ENCODE peak calls at places on chromosomes 2 and 18, in six cellular contexts. One of them, this sample, is unnamed.

GRCh38 chr18:2522112-2522511 is 49.2 kb downstream of the METTL4 start:
- DNase-seq in neural crest cell: no peak
- DNase-seq in fibroblast of mammary gland: no peak
- DNase-seq in cardiac fibroblast: no peak
- DNase-seq in colonic mucosa: no peak
- DNase-seq in HCT116: no peak
- DNase-seq in this sample: no peak

GRCh38 chr2:217223222-217223930 is 363.5 kb upstream of the TNP1 start:
- DNase-seq in neural crest cell: no peak
- DNase-seq in fibroblast of mammary gland: peak
- DNase-seq in cardiac fibroblast: peak
- DNase-seq in colonic mucosa: no peak
- DNase-seq in HCT116: no peak
- DNase-seq in this sample: peak

GRCh38 chr2:70123051-70123828 is 36.0 kb downstream of the PCBP1 start:
- DNase-seq in neural crest cell: peak
- DNase-seq in fibroblast of mammary gland: peak
- DNase-seq in cardiac fibroblast: peak
- DNase-seq in colonic mucosa: peak
- DNase-seq in HCT116: no peak
- DNase-seq in this sample: no peak

GRCh38 chr18:49238433-49239042 is 221.9 kb downstream of the DYM start:
- DNase-seq in neural crest cell: peak
- DNase-seq in fibroblast of mammary gland: peak
- DNase-seq in cardiac fibroblast: peak
- DNase-seq in colonic mucosa: no peak
- DNase-seq in HCT116: peak
- DNase-seq in this sample: peak

GRCh38 chr18:47901624-47902362 is 28.7 kb downstream of the SMAD2 start:
- DNase-seq in neural crest cell: no peak
- DNase-seq in fibroblast of mammary gland: no peak
- DNase-seq in cardiac fibroblast: no peak
- DNase-seq in colonic mucosa: no peak
- DNase-seq in HCT116: no peak
- DNase-seq in this sample: no peak

GRCh38 chr2:201129044-201129505 is 13.1 kb downstream of the CFLAR start:
- DNase-seq in neural crest cell: no peak
- DNase-seq in fibroblast of mammary gland: peak
- DNase-seq in cardiac fibroblast: peak
- DNase-seq in colonic mucosa: peak
- DNase-seq in HCT116: no peak
- DNase-seq in this sample: no peak

GRCh38 chr2:44250376-44250775 is 24.9 kb upstream of the SLC3A1 start:
- DNase-seq in neural crest cell: no peak
- DNase-seq in fibroblast of mammary gland: no peak
- DNase-seq in cardiac fibroblast: no peak
- DNase-seq in colonic mucosa: no peak
- DNase-seq in HCT116: no peak
- DNase-seq in this sample: peak

GRCh38 chr18:48789259-48789812 is 161.4 kb downstream of the SMAD7 start:
- DNase-seq in neural crest cell: no peak
- DNase-seq in fibroblast of mammary gland: no peak
- DNase-seq in cardiac fibroblast: no peak
- DNase-seq in colonic mucosa: no peak
- DNase-seq in HCT116: no peak
- DNase-seq in this sample: no peak

GRCh38 chr2:118803012-118803411 is 44.4 kb downstream of the EN1 start:
- DNase-seq in neural crest cell: no peak
- DNase-seq in fibroblast of mammary gland: no peak
- DNase-seq in cardiac fibroblast: no peak
- DNase-seq in colonic mucosa: no peak
- DNase-seq in HCT116: no peak
- DNase-seq in this sample: no peak

GRCh38 chr2:67165141-67165990 is 231.8 kb upstream of the ETAA1 start:
- DNase-seq in neural crest cell: no peak
- DNase-seq in fibroblast of mammary gland: no peak
- DNase-seq in cardiac fibroblast: no peak
- DNase-seq in colonic mucosa: no peak
- DNase-seq in HCT116: no peak
- DNase-seq in this sample: no peak

GRCh38 chr2:212911011-212911410 is 240.4 kb downstream of the IKZF2 start:
- DNase-seq in neural crest cell: no peak
- DNase-seq in fibroblast of mammary gland: no peak
- DNase-seq in cardiac fibroblast: no peak
- DNase-seq in colonic mucosa: no peak
- DNase-seq in HCT116: no peak
- DNase-seq in this sample: no peak

GRCh38 chr2:6452702-6453481 is 412.8 kb downstream of the CMPK2 start:
- DNase-seq in neural crest cell: no peak
- DNase-seq in fibroblast of mammary gland: no peak
- DNase-seq in cardiac fibroblast: no peak
- DNase-seq in colonic mucosa: no peak
- DNase-seq in HCT116: no peak
- DNase-seq in this sample: no peak

GRCh38 chr2:42216712-42217111 is 47.6 kb downstream of the EML4 start:
- DNase-seq in neural crest cell: no peak
- DNase-seq in fibroblast of mammary gland: peak
- DNase-seq in cardiac fibroblast: peak
- DNase-seq in colonic mucosa: no peak
- DNase-seq in HCT116: no peak
- DNase-seq in this sample: no peak

GRCh38 chr2:215590353-215590752 is 154.5 kb upstream of the FN1 start:
- DNase-seq in neural crest cell: no peak
- DNase-seq in fibroblast of mammary gland: peak
- DNase-seq in cardiac fibroblast: no peak
- DNase-seq in colonic mucosa: no peak
- DNase-seq in HCT116: no peak
- DNase-seq in this sample: no peak

DNA sequence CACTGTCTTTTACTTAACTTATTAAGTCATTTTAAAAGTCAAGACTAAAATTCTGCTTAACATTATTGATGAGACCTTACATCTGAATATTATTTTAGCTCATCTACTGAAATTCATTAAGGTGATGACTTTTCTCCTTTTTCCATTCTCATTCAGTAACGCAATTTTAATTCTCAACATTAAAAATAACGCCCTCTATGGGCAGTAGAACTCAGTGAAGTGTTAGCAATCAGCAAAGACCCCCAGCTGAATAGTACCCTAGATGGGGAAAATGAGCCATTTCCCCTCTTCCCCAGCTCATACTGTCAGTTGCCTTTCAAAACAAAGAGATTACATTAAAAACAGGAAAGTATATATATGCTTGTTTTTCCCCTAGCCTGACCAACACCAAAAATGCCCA is 203.3 kb downstream of the NR4A2 start:
- DNase-seq in neural crest cell: no peak
- DNase-seq in fibroblast of mammary gland: no peak
- DNase-seq in cardiac fibroblast: no peak
- DNase-seq in colonic mucosa: no peak
- DNase-seq in HCT116: no peak
- DNase-seq in this sample: no peak
- TF ChIP-seq CTCF in neural crest cell: peak
- TF ChIP-seq CTCF in fibroblast of mammary gland: no peak
- TF ChIP-seq CTCF in cardiac fibroblast: no peak
- TF ChIP-seq CTCF in colonic mucosa: no peak
- TF ChIP-seq CTCF in HCT116: no peak
- TF ChIP-seq CTCF in this sample: peak

GRCh38 chr18:58114766-58115165 is 70.7 kb downstream of the NEDD4L start:
- DNase-seq in neural crest cell: no peak
- DNase-seq in fibroblast of mammary gland: no peak
- DNase-seq in cardiac fibroblast: no peak
- DNase-seq in colonic mucosa: no peak
- DNase-seq in HCT116: no peak
- DNase-seq in this sample: no peak
- TF ChIP-seq CTCF in neural crest cell: no peak
- TF ChIP-seq CTCF in fibroblast of mammary gland: no peak
- TF ChIP-seq CTCF in cardiac fibroblast: no peak
- TF ChIP-seq CTCF in colonic mucosa: no peak
- TF ChIP-seq CTCF in HCT116: no peak
- TF ChIP-seq CTCF in this sample: no peak

GRCh38 chr2:219281588-219281987 is 2.4 kb downstream of the DNAJB2 start:
- DNase-seq in neural crest cell: no peak
- DNase-seq in fibroblast of mammary gland: no peak
- DNase-seq in cardiac fibroblast: no peak
- DNase-seq in colonic mucosa: no peak
- DNase-seq in HCT116: no peak
- DNase-seq in this sample: no peak
- TF ChIP-seq CTCF in neural crest cell: no peak
- TF ChIP-seq CTCF in fibroblast of mammary gland: no peak
- TF ChIP-seq CTCF in cardiac fibroblast: no peak
- TF ChIP-seq CTCF in colonic mucosa: no peak
- TF ChIP-seq CTCF in HCT116: no peak
- TF ChIP-seq CTCF in this sample: no peak

GRCh38 chr2:98936917-98937351 is 909 bp upstream of the CRACDL start:
- DNase-seq in neural crest cell: peak
- DNase-seq in fibroblast of mammary gland: no peak
- DNase-seq in cardiac fibroblast: no peak
- DNase-seq in colonic mucosa: no peak
- DNase-seq in HCT116: no peak
- DNase-seq in this sample: peak

GRCh38 chr2:98937906-98938305 is 1.9 kb upstream of the CRACDL start:
- DNase-seq in neural crest cell: no peak
- DNase-seq in fibroblast of mammary gland: no peak
- DNase-seq in cardiac fibroblast: no peak
- DNase-seq in colonic mucosa: no peak
- DNase-seq in HCT116: no peak
- DNase-seq in this sample: peak

GRCh38 chr2:98935111-98935770 is 784 bp downstream of the CRACDL start:
- DNase-seq in neural crest cell: no peak
- DNase-seq in fibroblast of mammary gland: no peak
- DNase-seq in cardiac fibroblast: no peak
- DNase-seq in colonic mucosa: no peak
- DNase-seq in HCT116: no peak
- DNase-seq in this sample: peak

GRCh38 chr2:98935777-98936132 is 270 bp downstream of the CRACDL start:
- DNase-seq in neural crest cell: no peak
- DNase-seq in fibroblast of mammary gland: no peak
- DNase-seq in cardiac fibroblast: no peak
- DNase-seq in colonic mucosa: no peak
- DNase-seq in HCT116: no peak
- DNase-seq in this sample: no peak

DNA sequence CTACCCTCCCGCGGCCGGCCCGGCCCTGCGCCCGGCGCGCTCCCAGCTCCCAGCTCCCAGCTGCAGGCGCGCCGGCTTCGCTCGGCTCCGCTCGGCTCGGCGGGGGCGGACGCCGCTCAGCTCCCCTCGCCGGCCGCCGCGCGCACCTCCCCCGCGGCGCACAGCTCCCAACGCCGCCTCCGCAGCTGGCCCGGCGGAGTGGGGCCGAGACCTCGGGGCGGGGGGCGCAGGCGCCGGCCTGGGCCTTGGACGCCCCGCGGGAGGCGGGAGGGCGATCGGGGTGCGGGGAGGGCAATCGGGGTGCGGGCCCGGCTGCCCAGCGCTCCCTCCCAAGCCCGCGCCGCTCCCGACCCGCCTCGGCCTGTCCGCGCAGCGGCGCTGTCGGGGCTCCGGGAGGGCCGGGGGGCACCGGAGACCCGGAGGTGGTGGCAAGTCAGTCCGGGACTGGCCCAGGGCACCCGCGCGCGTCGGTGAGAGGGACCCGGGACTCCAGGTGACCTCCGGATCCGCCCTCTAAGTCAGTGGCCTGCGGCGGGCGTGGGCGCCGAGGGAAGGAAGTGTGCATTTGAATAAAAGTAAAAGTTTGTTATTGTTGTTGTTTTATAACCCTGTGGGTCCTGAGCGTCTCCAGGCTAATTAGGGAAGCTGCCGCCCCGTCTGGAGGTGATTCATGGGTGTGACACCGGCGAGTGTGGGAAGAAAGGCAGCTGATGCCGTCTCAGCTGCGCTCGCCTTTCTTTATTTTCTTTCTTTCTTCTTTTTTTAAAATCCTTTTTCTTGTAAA is at the start of gene CRACDL:
- DNase-seq in neural crest cell: no peak
- DNase-seq in fibroblast of mammary gland: no peak
- DNase-seq in cardiac fibroblast: no peak
- DNase-seq in colonic mucosa: no peak
- DNase-seq in HCT116: no peak
- DNase-seq in this sample: peak
- TF ChIP-seq CTCF in neural crest cell: no peak
- TF ChIP-seq CTCF in fibroblast of mammary gland: no peak
- TF ChIP-seq CTCF in cardiac fibroblast: no peak
- TF ChIP-seq CTCF in colonic mucosa: no peak
- TF ChIP-seq CTCF in HCT116: peak
- TF ChIP-seq CTCF in this sample: peak

GRCh38 chr2:53210538-53210937 is 557.1 kb upstream of the CHAC2 start:
- DNase-seq in neural crest cell: no peak
- DNase-seq in fibroblast of mammary gland: no peak
- DNase-seq in cardiac fibroblast: no peak
- DNase-seq in colonic mucosa: no peak
- DNase-seq in HCT116: peak
- DNase-seq in this sample: no peak
- TF ChIP-seq CTCF in neural crest cell: peak
- TF ChIP-seq CTCF in fibroblast of mammary gland: no peak
- TF ChIP-seq CTCF in cardiac fibroblast: peak
- TF ChIP-seq CTCF in colonic mucosa: no peak
- TF ChIP-seq CTCF in HCT116: peak
- TF ChIP-seq CTCF in this sample: no peak

GRCh38 chr18:9055185-9055584 is 47.3 kb upstream of the NDUFV2 start:
- DNase-seq in neural crest cell: no peak
- DNase-seq in fibroblast of mammary gland: peak
- DNase-seq in cardiac fibroblast: peak
- DNase-seq in colonic mucosa: no peak
- DNase-seq in HCT116: peak
- DNase-seq in this sample: peak
- TF ChIP-seq CTCF in neural crest cell: no peak
- TF ChIP-seq CTCF in fibroblast of mammary gland: peak
- TF ChIP-seq CTCF in cardiac fibroblast: no peak
- TF ChIP-seq CTCF in colonic mucosa: no peak
- TF ChIP-seq CTCF in HCT116: no peak
- TF ChIP-seq CTCF in this sample: peak